ENCODE peak calls at places on chromosome 10, in seven cellular contexts. U is PC-9, D is IMR-90, O is fibroblast of lung, Q is A549, N is SK-N-SH, I is hepatocyte. Z is an unnamed sample.
A peak's percentile ranks its signal among the peaks of the same experiment; 100 is the strongest.

GRCh38 chr10:126949161-126949503 is 43.9 kb downstream of the DOCK1 start:
- DNase-seq in U (no peak), D (no peak), O (no peak), Q (no peak), N (no peak), I (no peak), Z (no peak)

GRCh38 chr10:6164271-6165095 is 38.2 kb upstream of the PFKFB3 start:
- DNase-seq in U (no peak), D (no peak), O (no peak), Q (no peak), N (no peak), I (peak; percentile 45), Z (peak; percentile 62)

GRCh38 chr10:122147731-122148130 is 123.4 kb upstream of the BTBD16 start:
- DNase-seq in U (no peak), D (no peak), O (no peak), Q (no peak), N (no peak), I (peak; percentile 43), Z (no peak)

GRCh38 chr10:13139150-13139549 is 22.2 kb upstream of the MCM10 start:
- DNase-seq in U (no peak), D (no peak), O (no peak), Q (no peak), N (no peak), I (no peak), Z (no peak)

GRCh38 chr10:122142652-122143237 is 128.4 kb upstream of the BTBD16 start:
- DNase-seq in U (no peak), D (no peak), O (no peak), Q (no peak), N (peak; percentile 73), I (no peak), Z (no peak)

GRCh38 chr10:104322416-104322782 is 15.9 kb downstream of the ITPRIP start:
- DNase-seq in U (no peak), D (no peak), O (no peak), Q (no peak), N (peak; percentile 50), I (no peak), Z (peak; percentile 45)

GRCh38 chr10:66639351-66639750 is 286.5 kb upstream of the LRRTM3 start:
- DNase-seq in U (no peak), D (peak; percentile 67), O (peak; percentile 31), Q (no peak), N (no peak), I (no peak), Z (no peak)

GRCh38 chr10:114458955-114459354 is 54.7 kb upstream of the AFAP1L2 start:
- DNase-seq in U (no peak), D (peak; percentile 4), O (peak; percentile 42), Q (peak; percentile 71), N (peak; percentile 71), I (peak; percentile 56), Z (peak; percentile 31)

GRCh38 chr10:35379226-35380137 is 43.2 kb downstream of the CCNY start:
- DNase-seq in U (no peak), D (peak; percentile 88), O (peak; percentile 76), Q (no peak), N (no peak), I (peak; percentile 34), Z (no peak)

GRCh38 chr10:125003901-125004467 is 62.1 kb downstream of the ZRANB1 start:
- DNase-seq in U (no peak), D (no peak), O (no peak), Q (no peak), N (peak; percentile 31), I (no peak), Z (no peak)

GRCh38 chr10:62502995-62503613 is 128.9 kb downstream of the ZNF365 start:
- DNase-seq in U (no peak), D (no peak), O (peak; percentile 36), Q (no peak), N (no peak), I (no peak), Z (peak; percentile 9)

GRCh38 chr10:89022734-89023133 is 32.1 kb downstream of the FAS start:
- DNase-seq in U (no peak), D (no peak), O (no peak), Q (no peak), N (no peak), I (no peak), Z (peak; percentile 18)

GRCh38 chr10:13971586-13972475 is 358.9 kb downstream of the FRMD4A start:
- DNase-seq in U (no peak), D (peak; percentile 86), O (peak; percentile 77), Q (no peak), N (no peak), I (no peak), Z (peak; percentile 66)

GRCh38 chr10:122033224-122033926 is 44.4 kb downstream of the TACC2 start:
- DNase-seq in U (no peak), D (no peak), O (no peak), Q (peak; percentile 56), N (no peak), I (peak; percentile 29), Z (no peak)

GRCh38 chr10:126315471-126316177 is 72.7 kb downstream of the ADAM12 start:
- DNase-seq in U (no peak), D (peak; percentile 83), O (peak; percentile 78), Q (no peak), N (no peak), I (peak; percentile 19), Z (no peak)

GRCh38 chr10:20668985-20669384 is 228.1 kb downstream of the NEBL start:
- DNase-seq in U (no peak), D (no peak), O (no peak), Q (no peak), N (no peak), I (no peak), Z (no peak)

GRCh38 chr10:116784651-116785050 is 42.3 kb upstream of the HSPA12A start:
- DNase-seq in U (no peak), D (no peak), O (no peak), Q (no peak), N (no peak), I (no peak), Z (no peak)

GRCh38 chr10:69088471-69088769 is 517 bp downstream of the SRGN start:
- DNase-seq in U (no peak), D (no peak), O (no peak), Q (no peak), N (no peak), I (no peak), Z (no peak)

GRCh38 chr10:27714349-27714748 is 31.3 kb downstream of the MKX start:
- DNase-seq in U (no peak), D (no peak), O (no peak), Q (no peak), N (no peak), I (no peak), Z (no peak)

GRCh38 chr10:61973923-61974322 is 72.4 kb downstream of the ARID5B start:
- DNase-seq in U (no peak), D (no peak), O (peak; percentile 10), Q (no peak), N (no peak), I (no peak), Z (no peak)

GRCh38 chr10:43255644-43256431 is 11.0 kb downstream of the RASGEF1A start:
- DNase-seq in U (no peak), D (no peak), O (no peak), Q (peak; percentile 34), N (peak; percentile 82), I (peak; percentile 41), Z (peak; percentile 21)

GRCh38 chr10:73529089-73529832 is 33.4 kb upstream of the PPP3CB start:
- DNase-seq in U (peak; percentile 76), D (peak; percentile 81), O (peak; percentile 88), Q (peak; percentile 80), N (peak; percentile 75), I (peak; percentile 90), Z (peak; percentile 88)

GRCh38 chr10:81040031-81040430 is 502.3 kb downstream of the SH2D4B start:
- DNase-seq in U (no peak), D (no peak), O (no peak), Q (no peak), N (no peak), I (no peak), Z (no peak)

GRCh38 chr10:73117976-73118743 is 7.9 kb downstream of the NUDT13 start:
- DNase-seq in U (peak; percentile 94), D (peak; percentile 67), O (peak; percentile 60), Q (peak; percentile 43), N (no peak), I (peak; percentile 25), Z (peak; percentile 18)

GRCh38 chr10:67602268-67602950 is 93.6 kb downstream of the CTNNA3 start:
- DNase-seq in U (no peak), D (peak; percentile 96), O (peak; percentile 83), Q (peak; percentile 26), N (no peak), I (no peak), Z (no peak)

GRCh38 chr10:74047871-74048270 is 50.0 kb downstream of the VCL start:
- DNase-seq in U (peak; percentile 89), D (peak; percentile 62), O (peak; percentile 89), Q (no peak), N (no peak), I (no peak), Z (no peak)

GRCh38 chr10:92760609-92761008 is 70.9 kb downstream of the HHEX start:
- DNase-seq in U (no peak), D (peak; percentile 82), O (peak; percentile 78), Q (peak; percentile 40), N (no peak), I (no peak), Z (no peak)

GRCh38 chr10:78372806-78373205 is 339.1 kb downstream of the RPS24 start:
- DNase-seq in U (no peak), D (no peak), O (no peak), Q (no peak), N (no peak), I (no peak), Z (no peak)
- H3K4me2 ChIP-seq in U (no peak overlapping the region), D (no peak overlapping the region), O (no peak overlapping the region), Q (no peak overlapping the region), N (no peak overlapping the region), I (no peak overlapping the region), Z (no peak overlapping the region)

GRCh38 chr10:100883322-100883821 is 29.4 kb upstream of the SLF2 start:
- DNase-seq in U (no peak), D (no peak), O (no peak), Q (no peak), N (no peak), I (no peak), Z (no peak)
- H3K4me2 ChIP-seq in U (no peak overlapping the region), D (no peak overlapping the region), O (no peak overlapping the region), Q (no peak overlapping the region), N (no peak overlapping the region), I (no peak overlapping the region), Z (no peak overlapping the region)

DNA sequence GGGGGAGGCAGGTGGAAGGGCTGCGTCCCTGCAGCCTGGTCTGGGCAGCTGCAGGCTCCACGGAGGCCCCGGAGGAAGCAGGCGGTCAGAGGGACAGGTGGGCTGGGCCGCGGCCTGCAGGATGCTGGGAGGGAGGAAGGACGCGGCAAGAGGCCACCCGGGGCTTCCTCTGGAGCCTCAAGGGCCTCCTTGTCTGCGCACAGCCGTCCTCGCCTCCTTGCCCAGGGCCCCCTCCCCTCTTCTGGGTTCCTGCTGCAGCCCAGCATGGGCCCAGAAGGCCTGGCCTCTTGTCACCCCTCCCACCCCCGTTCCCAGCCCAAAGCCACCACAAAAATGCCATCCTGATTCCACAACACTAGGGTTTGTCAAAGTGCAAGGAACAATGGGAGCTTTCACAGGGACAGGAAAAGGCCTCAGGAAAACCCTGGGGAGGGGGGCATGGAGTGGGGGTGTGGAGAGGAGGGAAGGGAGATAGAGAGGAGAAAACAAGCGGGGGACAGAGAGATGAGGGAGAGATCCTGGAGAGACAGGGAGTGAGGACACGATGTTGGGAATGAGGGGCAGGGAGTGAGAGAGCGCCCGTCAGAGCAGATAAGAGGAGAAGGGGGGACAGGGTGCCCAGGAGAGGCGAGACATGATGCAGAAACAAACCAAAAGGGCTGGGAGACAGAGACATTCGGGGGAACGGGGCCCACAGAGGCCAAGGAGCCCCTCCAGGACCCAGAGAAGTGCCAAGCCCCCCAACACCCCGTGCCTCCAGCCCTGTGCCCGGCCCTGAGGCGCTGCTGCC is 41.8 kb downstream of the ZCCHC24 start:
- DNase-seq in U (no peak), D (no peak), O (no peak), Q (no peak), N (no peak), I (no peak), Z (no peak)
- H3K4me2 ChIP-seq in U (peak overlapping the region; percentile 22), D (peak overlapping the region; percentile 3), O (peak overlapping the region; percentile 42), Q (no peak overlapping the region), N (no peak overlapping the region), I (peak overlapping the region; percentile 51), Z (peak overlapping the region; percentile 19)

GRCh38 chr10:78515037-78515872 is 481.6 kb downstream of the RPS24 start:
- DNase-seq in U (peak; percentile 43), D (no peak), O (peak; percentile 26), Q (no peak), N (peak; percentile 51), I (no peak), Z (peak; percentile 21)
- H3K4me2 ChIP-seq in U (no peak overlapping the region), D (no peak overlapping the region), O (no peak overlapping the region), Q (no peak overlapping the region), N (no peak overlapping the region), I (no peak overlapping the region), Z (no peak overlapping the region)

Z was measured in trophoblast cell.